ENCODE peak calls at places on chromosome 3, in five cellular contexts. X is CD4-positive, alpha-beta memory T cell; P is left ventricle myocardium inferior; I is Peyer's patch; D is transverse colon. E is an unnamed sample. For H3K36me3, the result is how much of the 10 kb centered on the place peaks cover.

GRCh38 chr3:42130329-42131070 is 39.3 kb downstream of the TRAK1 start:
- DNase-seq in P (no peak), I (no peak), X (no peak), D (peak), E (peak)

GRCh38 chr3:78497025-78497424 is 1270.8 kb downstream of the ROBO1 start:
- DNase-seq in X (no peak), I (no peak), P (no peak), D (no peak), E (no peak)

GRCh38 chr3:73525591-73525990 is 99.2 kb downstream of the PDZRN3 start:
- DNase-seq in I (no peak), X (no peak), P (no peak), D (no peak), E (no peak)

GRCh38 chr3:73324203-73325155 is 263.0 kb downstream of the EBLN2 start:
- DNase-seq in I (no peak), P (no peak), D (no peak), X (no peak), E (no peak)

GRCh38 chr3:94137377-94137776 is 74.5 kb downstream of the NSUN3 start:
- DNase-seq in X (no peak), D (no peak), P (no peak), I (no peak), E (no peak)

GRCh38 chr3:46881819-46882376 is 4.4 kb downstream of the PTH1R start:
- DNase-seq in P (peak), X (peak), D (peak), I (no peak), E (no peak)

GRCh38 chr3:57864853-57865252 is 108.7 kb downstream of the SLMAP start:
- DNase-seq in P (no peak), X (no peak), D (no peak), I (no peak), E (no peak)

GRCh38 chr3:134354612-134355275 is 19.5 kb downstream of the AMOTL2 start:
- DNase-seq in I (peak), D (no peak), X (no peak), P (no peak), E (no peak)

GRCh38 chr3:194212869-194213320 is 76.9 kb downstream of the HES1 start:
- DNase-seq in X (no peak), P (no peak), D (no peak), I (no peak), E (no peak)

GRCh38 chr3:11808231-11808630 is 38.5 kb downstream of the TAMM41 start:
- DNase-seq in D (peak), P (no peak), I (no peak), X (no peak), E (no peak)

GRCh38 chr3:190048831-190049541 is 71.7 kb downstream of the P3H2 start:
- DNase-seq in D (no peak), P (no peak), I (no peak), X (no peak), E (no peak)

GRCh38 chr3:129985113-129985512 is 10.6 kb downstream of the TRH start:
- DNase-seq in X (no peak), I (no peak), P (peak), D (no peak), E (no peak)

GRCh38 chr3:116897382-116897781 is 187.8 kb downstream of the TUSC7 start:
- DNase-seq in I (no peak), X (no peak), D (no peak), P (no peak), E (no peak)

GRCh38 chr3:88151358-88151757 is 1.6 kb downstream of the C3orf38 start:
- DNase-seq in I (no peak), P (no peak), X (peak), D (no peak), E (no peak)

GRCh38 chr3:58008140-58009025 is at the start of gene FLNB:
- DNase-seq in I (peak), D (peak), X (peak), P (peak), E (peak)

GRCh38 chr3:61570813-61571212 is 9.4 kb downstream of the PTPRG start:
- DNase-seq in P (no peak), X (no peak), D (peak), I (no peak), E (no peak)

GRCh38 chr3:38251197-38251596 is 14.4 kb upstream of the SLC22A13 start:
- DNase-seq in I (no peak), P (no peak), X (no peak), D (no peak), E (no peak)
- H3K36me3 ChIP-seq in I (half or more), P (half or more), X (under half), D (under half), E (under half)

DNA sequence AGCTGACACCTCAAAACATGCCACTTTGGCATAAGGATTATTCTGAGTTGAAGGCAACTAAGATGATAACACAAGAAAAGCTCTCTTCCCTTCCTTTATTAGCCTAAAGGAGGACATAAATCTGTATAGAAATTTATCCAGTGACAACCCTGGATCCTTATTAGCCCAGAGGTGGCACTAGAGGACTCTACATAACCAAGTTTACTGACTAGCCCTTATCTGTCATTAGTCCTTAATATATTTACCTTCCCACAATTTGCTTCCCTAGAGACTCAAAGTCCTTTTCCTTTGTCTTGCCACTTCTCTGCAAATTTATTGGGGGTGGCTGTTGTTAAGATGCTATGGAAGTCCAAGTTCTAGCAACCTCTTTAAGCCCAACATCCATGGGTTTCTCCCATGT is 26.7 kb downstream of the CEP70 start:
- DNase-seq in P (no peak), D (no peak), X (no peak), I (no peak), E (peak)
- H3K4me3 ChIP-seq in P (no peak), D (no peak), X (no peak), I (no peak), E (no peak)

GRCh38 chr3:159823763-159824162 is 164.9 kb upstream of the IL12A start:
- DNase-seq in I (no peak), P (no peak), X (no peak), D (no peak), E (no peak)
- H3K27ac ChIP-seq in I (no peak), P (peak), X (no peak), D (peak), E (no peak)

DNA sequence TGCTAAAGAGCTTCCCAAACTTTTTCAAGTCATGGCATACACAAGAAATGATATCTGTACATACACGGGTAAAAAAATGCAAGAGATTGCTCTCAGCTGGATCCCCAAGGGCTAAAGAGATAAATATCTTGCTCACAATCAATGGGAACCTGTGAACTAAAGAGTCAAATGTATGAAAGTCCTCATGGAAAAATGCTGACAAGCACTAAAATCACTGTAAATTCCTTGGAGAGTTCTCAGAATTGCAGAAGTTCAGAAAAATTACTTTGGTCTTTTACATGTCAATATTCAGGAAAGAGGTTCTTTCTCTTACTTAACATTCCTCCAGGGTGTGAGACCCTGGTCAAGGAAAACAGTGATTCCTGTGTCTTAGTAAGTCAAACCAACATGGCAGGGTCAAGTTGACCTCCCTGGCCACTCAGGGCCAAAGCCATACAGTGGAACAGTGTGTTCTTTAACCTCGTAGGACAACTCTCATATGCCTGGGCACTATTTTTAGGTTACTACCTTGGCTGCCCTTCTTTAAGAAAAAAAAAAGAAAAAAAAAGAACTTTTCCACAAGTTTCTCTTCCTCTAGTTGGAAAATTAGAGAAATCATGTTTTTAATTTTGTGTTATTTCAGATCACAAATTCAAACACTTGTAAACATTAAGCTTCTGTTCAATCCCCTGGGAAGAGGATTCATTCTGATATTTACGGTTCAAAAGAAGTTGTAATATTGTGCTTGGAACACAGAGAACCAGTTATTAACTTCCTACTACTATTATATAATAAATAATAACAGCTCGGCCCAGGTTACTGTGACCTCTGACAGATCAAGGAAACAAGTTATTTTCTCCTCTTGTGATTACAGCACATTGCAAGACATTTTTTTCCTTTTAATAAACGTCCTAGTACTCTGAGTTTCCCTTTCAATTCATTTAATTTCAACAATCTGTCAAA is 12.5 kb downstream of the SSR3 start:
- DNase-seq in I (no peak), D (no peak), X (no peak), P (no peak), E (no peak)
- H3K36me3 ChIP-seq in I (half or more), D (under half), X (under half), P (half or more), E (under half)

DNA sequence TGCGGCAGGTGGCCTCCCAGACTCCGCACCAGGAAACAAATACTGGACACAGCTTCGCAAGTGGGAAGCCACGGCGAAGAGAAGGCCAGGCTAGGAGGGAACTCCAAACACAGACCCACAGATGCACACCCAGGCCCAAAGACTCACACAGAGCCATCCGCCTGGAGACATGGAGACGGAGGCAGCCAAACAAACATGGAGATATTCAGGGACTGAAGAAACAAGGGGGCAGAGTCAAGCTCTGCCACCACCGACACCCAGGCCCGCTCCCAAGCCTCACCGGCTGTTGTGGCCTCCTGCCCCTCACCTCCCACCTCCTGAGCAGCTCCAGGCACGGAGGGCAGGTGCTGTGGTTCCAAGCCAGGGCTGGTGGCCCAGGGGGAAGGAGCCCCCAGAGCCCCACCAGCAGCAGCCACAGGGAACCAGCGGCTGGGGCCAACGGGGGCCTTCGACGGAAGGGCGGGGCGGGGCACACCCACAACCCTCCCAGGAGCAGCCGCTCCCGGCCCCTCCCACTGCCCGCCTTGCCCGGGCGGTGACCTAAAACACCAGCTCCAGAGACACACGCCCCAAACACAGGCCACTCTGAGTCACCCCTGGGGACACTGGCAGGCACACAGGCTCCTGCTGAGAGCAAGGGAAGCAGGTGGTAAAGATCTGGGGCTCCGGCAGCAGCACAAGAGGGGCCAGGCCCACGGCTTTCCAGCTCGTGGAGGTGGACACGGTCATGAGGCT is 31.9 kb downstream of the TNK2 start:
- DNase-seq in X (peak), I (peak), P (no peak), D (peak), E (peak)
- H3K4me3 ChIP-seq in X (no peak), I (no peak), P (no peak), D (peak), E (no peak)

GRCh38 chr3:149373235-149374125 is 4.0 kb downstream of the TM4SF1 start:
- DNase-seq in I (no peak), P (no peak), X (no peak), D (no peak), E (no peak)
- H3K27ac ChIP-seq in I (no peak), P (peak), X (no peak), D (no peak), E (no peak)